ENCODE peak calls at places on chromosomes 6 and 20, in eight cellular contexts. E is fibroblast of mammary gland, S is neural crest cell, M is brain microvascular endothelial cell, P is glutamatergic neuron, C is type B pancreatic cell, A is retinal pigment epithelial cell, V is AG09309. B is an unnamed sample.

GRCh38 chr20:64161595-64162238 is 2.5 kb upstream of the MYT1 start:
- DNase-seq in E (peak; percentile 39), S (peak; percentile 72), M (peak; percentile 12), P (peak; percentile 75), C (no peak), A (no peak), V (no peak), B (no peak)

GRCh38 chr20:47136782-47137181 is 219.7 kb downstream of the ZMYND8 start:
- DNase-seq in E (no peak), S (no peak), M (no peak), P (no peak), C (no peak), A (no peak), V (no peak), B (no peak)

GRCh38 chr6:39029156-39030011 is 19.2 kb upstream of the GLP1R start:
- DNase-seq in E (peak; percentile 3), S (peak; percentile 53), M (peak; percentile 3), P (peak; percentile 74), C (no peak), A (no peak), V (no peak), B (no peak)

GRCh38 chr6:100177956-100178355 is 183.9 kb upstream of the MCHR2 start:
- DNase-seq in E (peak; percentile 26), S (no peak), M (no peak), P (no peak), C (no peak), A (peak; percentile 77), V (no peak), B (no peak)

GRCh38 chr6:22333802-22334201 is 37.0 kb upstream of the PRL start:
- DNase-seq in E (peak; percentile 8), S (no peak), M (peak; percentile 38), P (no peak), C (no peak), A (no peak), V (no peak), B (no peak)

GRCh38 chr6:29653452-29654038 is 3.3 kb upstream of the MOG start:
- DNase-seq in E (peak; percentile 76), S (peak; percentile 31), M (peak; percentile 54), P (no peak), C (no peak), A (peak; percentile 51), V (peak; percentile 38), B (no peak)

GRCh38 chr6:12383448-12383847 is 93.3 kb downstream of the EDN1 start:
- DNase-seq in E (no peak), S (no peak), M (no peak), P (no peak), C (no peak), A (no peak), V (no peak), B (no peak)

GRCh38 chr20:5349448-5349847 is 32.7 kb upstream of the PROKR2 start:
- DNase-seq in E (no peak), S (no peak), M (peak; percentile 20), P (no peak), C (no peak), A (no peak), V (no peak), B (no peak)

GRCh38 chr6:41939848-41940758 is 1.5 kb downstream of the CCND3 start:
- DNase-seq in E (peak; percentile 62), S (no peak), M (no peak), P (peak; percentile 49), C (peak; percentile 71), A (no peak), V (no peak), B (no peak)

GRCh38 chr6:126312013-126312665 is 27.8 kb upstream of the CENPW start:
- DNase-seq in E (peak; percentile 20), S (no peak), M (no peak), P (no peak), C (no peak), A (no peak), V (no peak), B (no peak)

GRCh38 chr6:168865-169455 is 123.3 kb upstream of the DUSP22 start:
- DNase-seq in E (peak; percentile 62), S (no peak), M (no peak), P (no peak), C (no peak), A (no peak), V (peak; percentile 23), B (no peak)

GRCh38 chr6:19037607-19038006 is 650.5 kb downstream of the RNF144B start:
- DNase-seq in E (no peak), S (no peak), M (no peak), P (no peak), C (no peak), A (no peak), V (no peak), B (no peak)

GRCh38 chr6:108176281-108177089 is 10.7 kb downstream of the NR2E1 start:
- DNase-seq in E (no peak), S (no peak), M (no peak), P (no peak), C (peak; percentile 65), A (no peak), V (no peak), B (peak; percentile 83)

GRCh38 chr20:61849822-61850221 is 215.9 kb downstream of the TAF4 start:
- DNase-seq in E (no peak), S (no peak), M (no peak), P (no peak), C (no peak), A (no peak), V (no peak), B (no peak)

GRCh38 chr6:20688710-20689500 is 154.6 kb downstream of the CDKAL1 start:
- DNase-seq in E (peak; percentile 74), S (no peak), M (peak; percentile 44), P (no peak), C (no peak), A (no peak), V (no peak), B (no peak)

GRCh38 chr20:63529861-63530787 is 7.1 kb downstream of the PTK6 start:
- DNase-seq in E (no peak), S (no peak), M (no peak), P (peak; percentile 15), C (no peak), A (no peak), V (no peak), B (no peak)

GRCh38 chr6:9126845-9127560 is 691.7 kb upstream of the SLC35B3 start:
- DNase-seq in E (peak; percentile 54), S (no peak), M (peak; percentile 55), P (no peak), C (no peak), A (peak; percentile 82), V (no peak), B (no peak)

GRCh38 chr6:20403766-20404640 is 2.3 kb downstream of the E2F3 start:
- DNase-seq in E (peak; percentile 66), S (peak; percentile 55), M (peak; percentile 49), P (no peak), C (peak; percentile 73), A (no peak), V (no peak), B (no peak)

GRCh38 chr20:11697055-11697454 is 220.6 kb upstream of the BTBD3 start:
- DNase-seq in E (no peak), S (no peak), M (no peak), P (no peak), C (no peak), A (no peak), V (no peak), B (no peak)

GRCh38 chr20:48823960-48824497 is 3.8 kb downstream of the PREX1 start:
- DNase-seq in E (peak; percentile 83), S (no peak), M (peak; percentile 76), P (no peak), C (no peak), A (no peak), V (peak; percentile 60), B (no peak)

GRCh38 chr6:100913400-100914276 is 32.5 kb upstream of the ASCC3 start:
- DNase-seq in E (no peak), S (peak; percentile 7), M (no peak), P (no peak), C (no peak), A (no peak), V (no peak), B (no peak)

GRCh38 chr20:40714916-40715315 is 25.9 kb upstream of the MAFB start:
- DNase-seq in E (no peak), S (no peak), M (no peak), P (no peak), C (no peak), A (no peak), V (no peak), B (no peak)

GRCh38 chr20:19789009-19789408 is 31.0 kb downstream of the RIN2 start:
- DNase-seq in E (no peak), S (no peak), M (no peak), P (no peak), C (no peak), A (no peak), V (no peak), B (no peak)

DNA sequence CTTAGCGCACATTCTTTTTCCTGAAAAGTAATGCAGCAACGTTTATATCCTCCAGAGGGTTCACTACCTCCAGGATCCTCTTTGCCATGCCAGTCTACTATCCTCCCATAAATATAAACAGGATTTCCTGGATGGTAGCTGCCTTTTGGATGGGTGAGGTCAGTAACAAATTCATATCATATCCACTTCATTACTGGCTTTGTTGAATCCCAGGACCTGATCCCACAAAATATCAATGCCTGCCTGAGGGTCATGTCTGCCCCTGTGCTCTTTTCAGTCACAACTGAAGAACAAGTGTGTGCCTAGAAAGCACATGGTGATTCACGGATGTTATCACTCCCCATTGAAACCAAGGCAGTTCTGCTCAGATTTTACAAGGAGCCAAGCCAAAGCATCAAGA is 30.3 kb downstream of the ADGRF5 start:
- DNase-seq in E (no peak), S (no peak), M (no peak), P (no peak), C (no peak), A (no peak), V (no peak), B (no peak)
- TF ChIP-seq CTCF in E (no peak), S (no peak), M (no peak), P (no peak), C (no peak), A (no peak), V (no peak), B (no peak)

DNA sequence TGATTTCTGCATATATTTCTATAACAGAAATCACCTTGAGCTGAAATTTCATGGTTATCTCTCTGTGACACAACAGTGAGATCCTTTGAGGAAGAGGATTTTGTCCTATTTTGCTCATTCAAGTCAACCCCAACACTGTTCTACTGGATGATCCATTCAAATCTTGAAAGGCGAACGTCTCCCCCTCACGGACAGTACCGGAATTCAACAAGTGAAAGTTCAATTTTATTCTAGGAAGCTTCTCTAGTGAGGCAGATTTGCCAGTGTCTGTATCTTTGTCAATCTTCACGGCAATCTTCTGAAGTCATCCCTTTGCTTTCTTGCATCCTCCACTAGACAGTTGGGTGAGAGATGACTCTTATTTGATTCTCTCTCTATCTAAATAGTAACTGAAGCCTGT is 91.7 kb upstream of the PDE7B start:
- DNase-seq in E (peak; percentile 11), S (no peak), M (peak; percentile 20), P (no peak), C (no peak), A (no peak), V (no peak), B (no peak)
- TF ChIP-seq CTCF in E (peak; percentile 0), S (no peak), M (peak; percentile 16), P (no peak), C (no peak), A (peak; percentile 30), V (no peak), B (peak; percentile 15)

GRCh38 chr6:160730911-160731310 is 28.9 kb downstream of the PLG start:
- DNase-seq in E (no peak), S (peak; percentile 11), M (peak; percentile 3), P (peak; percentile 28), C (no peak), A (no peak), V (no peak), B (no peak)
- TF ChIP-seq CTCF in E (peak; percentile 18), S (peak; percentile 54), M (no peak), P (peak; percentile 52), C (peak; percentile 65), A (peak; percentile 4), V (peak; percentile 2), B (no peak)

GRCh38 chr6:31738048-31738979 is 1.5 kb upstream of the MSH5 start:
- DNase-seq in E (peak; percentile 90), S (no peak), M (peak; percentile 82), P (no peak), C (no peak), A (no peak), V (no peak), B (no peak)
- TF ChIP-seq CTCF in E (peak; percentile 40), S (peak; percentile 30), M (peak; percentile 55), P (no peak), C (peak; percentile 37), A (peak; percentile 41), V (peak; percentile 41), B (peak; percentile 35)

B was measured in osteocyte.